ENCODE peak calls at places on chromosomes 16 and 17, in five cellular contexts. B is psoas muscle, D is brain microvascular endothelial cell, M is heart left ventricle, W is upper lobe of right lung. Q is an unnamed sample.

GRCh38 chr17:77834170-77835115 is 124.1 kb upstream of the TNRC6C start:
- DNase-seq in B (peak), D (peak), M (peak), W (peak), Q (peak)

GRCh38 chr17:83179378-83179777 is 100.0 kb downstream of the METRNL start:
- DNase-seq in B (no peak), D (no peak), M (peak), W (no peak), Q (no peak)

GRCh38 chr17:3794890-3795757 is 5.9 kb downstream of the ITGAE start:
- DNase-seq in B (no peak), D (peak), M (no peak), W (no peak), Q (no peak)

GRCh38 chr16:52466998-52467397 is 79.9 kb downstream of the TOX3 start:
- DNase-seq in B (no peak), D (no peak), M (no peak), W (no peak), Q (no peak)

GRCh38 chr17:64022631-64023063 is 2.2 kb upstream of the ICAM2 start:
- DNase-seq in B (no peak), D (no peak), M (no peak), W (no peak), Q (no peak)

GRCh38 chr16:89700649-89701424 is 668 bp downstream of the SPATA2L start:
- DNase-seq in B (no peak), D (no peak), M (no peak), W (peak), Q (peak)

GRCh38 chr17:76982408-76983074 is 114.3 kb downstream of the MGAT5B start:
- DNase-seq in B (no peak), D (no peak), M (no peak), W (no peak), Q (no peak)

GRCh38 chr17:17636456-17636855 is 44.8 kb upstream of the RAI1 start:
- DNase-seq in B (no peak), D (no peak), M (no peak), W (no peak), Q (no peak)

GRCh38 chr17:29069526-29070041 is 26.6 kb downstream of the PIPOX start:
- DNase-seq in B (no peak), D (no peak), M (no peak), W (no peak), Q (no peak)

GRCh38 chr16:1744338-1744840 is 27.0 kb downstream of the NME3 start:
- DNase-seq in B (no peak), D (no peak), M (no peak), W (no peak), Q (no peak)

GRCh38 chr17:80526116-80526910 is 18.3 kb upstream of the RPTOR start:
- DNase-seq in B (no peak), D (no peak), M (no peak), W (no peak), Q (no peak)

GRCh38 chr16:2611499-2611862 is 70.8 kb upstream of the KCTD5 start:
- DNase-seq in B (no peak), D (no peak), M (no peak), W (peak), Q (no peak)

GRCh38 chr16:88768041-88768876 is 16.8 kb downstream of the PIEZO1 start:
- DNase-seq in B (peak), D (no peak), M (no peak), W (peak), Q (no peak)

GRCh38 chr16:81467815-81468214 is 23.2 kb downstream of the CMIP start:
- DNase-seq in B (no peak), D (no peak), M (no peak), W (no peak), Q (no peak)

GRCh38 chr16:9126609-9127008 is 35.2 kb downstream of the HAPSTR1 start:
- DNase-seq in B (no peak), D (no peak), M (no peak), W (no peak), Q (no peak)

GRCh38 chr17:72587773-72588511 is 467.1 kb downstream of the SOX9 start:
- DNase-seq in B (no peak), D (peak), M (no peak), W (no peak), Q (no peak)

GRCh38 chr17:42421479-42422332 is 1.4 kb downstream of the CAVIN1 start:
- DNase-seq in B (peak), D (peak), M (peak), W (peak), Q (peak)

GRCh38 chr17:19727466-19728113 is 11.2 kb upstream of the SLC47A2 start:
- DNase-seq in B (peak), D (peak), M (peak), W (no peak), Q (no peak)

GRCh38 chr16:87463722-87464690 is 28.8 kb downstream of the ZCCHC14 start:
- DNase-seq in B (no peak), D (peak), M (peak), W (no peak), Q (peak)

GRCh38 chr17:16962804-16963203 is 9.1 kb downstream of the TNFRSF13B start:
- DNase-seq in B (no peak), D (no peak), M (no peak), W (no peak), Q (no peak)

GRCh38 chr16:84569382-84569987 is 48.4 kb downstream of the COTL1 start:
- DNase-seq in B (no peak), D (no peak), M (no peak), W (no peak), Q (no peak)

GRCh38 chr16:64964126-64964540 is 157.7 kb downstream of the CDH11 start:
- DNase-seq in B (no peak), D (peak), M (no peak), W (no peak), Q (no peak)

GRCh38 chr17:64173646-64174045 is 43.7 kb upstream of the ERN1 start:
- DNase-seq in B (no peak), D (no peak), M (no peak), W (no peak), Q (no peak)

GRCh38 chr17:20721151-20721550 is 141.6 kb downstream of the CDRT15L2 start:
- DNase-seq in B (no peak), D (no peak), M (no peak), W (no peak), Q (no peak)

GRCh38 chr17:16997514-16998429 is 25.9 kb upstream of the TNFRSF13B start:
- DNase-seq in B (no peak), D (peak), M (no peak), W (no peak), Q (no peak)

GRCh38 chr17:8163978-8164814 is 1.4 kb upstream of the VAMP2 start:
- DNase-seq in B (peak), D (no peak), M (peak), W (peak), Q (no peak)

GRCh38 chr16:2039286-2040030 is 8.2 kb downstream of the NTHL1 start:
- DNase-seq in B (peak), D (peak), M (peak), W (peak), Q (no peak)

GRCh38 chr16:69893086-69893485 is 58.0 kb upstream of the CLEC18A start:
- DNase-seq in B (no peak), D (no peak), M (no peak), W (no peak), Q (no peak)

GRCh38 chr17:64783556-64784352 is 121.6 kb upstream of the SMURF2 start:
- DNase-seq in B (no peak), D (no peak), M (no peak), W (no peak), Q (no peak)

GRCh38 chr16:57815987-57816745 is 13.9 kb upstream of the KIFC3 start:
- DNase-seq in B (peak), D (peak), M (peak), W (peak), Q (no peak)

GRCh38 chr16:76756423-76756822 is 434.6 kb upstream of the MON1B start:
- DNase-seq in B (no peak), D (no peak), M (no peak), W (no peak), Q (no peak)

GRCh38 chr16:89867918-89868317 is 5.5 kb upstream of the TCF25 start:
- DNase-seq in B (no peak), D (no peak), M (no peak), W (no peak), Q (no peak)

GRCh38 chr17:81460856-81461460 is 51.6 kb downstream of the ACTG1 start:
- DNase-seq in B (no peak), D (no peak), M (no peak), W (no peak), Q (no peak)

GRCh38 chr16:56911771-56912541 is 20.0 kb upstream of the HERPUD1 start:
- DNase-seq in B (peak), D (peak), M (peak), W (peak), Q (peak)

GRCh38 chr16:23319861-23320615 is 17.9 kb downstream of the SCNN1B start:
- DNase-seq in B (no peak), D (no peak), M (no peak), W (no peak), Q (no peak)

GRCh38 chr16:66386629-66387622 is 20.4 kb downstream of the CDH5 start:
- DNase-seq in B (no peak), D (no peak), M (no peak), W (no peak), Q (no peak)

GRCh38 chr17:81858967-81859905 is 1.1 kb downstream of the P4HB start:
- DNase-seq in B (no peak), D (no peak), M (no peak), W (no peak), Q (no peak)

GRCh38 chr17:601462-602303 is 113.0 kb downstream of the VPS53 start:
- DNase-seq in B (no peak), D (no peak), M (no peak), W (no peak), Q (no peak)

GRCh38 chr16:68382296-68382718 is 66.0 kb downstream of the SMPD3 start:
- DNase-seq in B (no peak), D (no peak), M (no peak), W (no peak), Q (peak)

GRCh38 chr17:70138309-70138865 is 30.9 kb upstream of the KCNJ2 start:
- DNase-seq in B (no peak), D (no peak), M (no peak), W (no peak), Q (no peak)

GRCh38 chr17:70139449-70139993 is 29.8 kb upstream of the KCNJ2 start:
- DNase-seq in B (no peak), D (no peak), M (no peak), W (no peak), Q (no peak)

DNA sequence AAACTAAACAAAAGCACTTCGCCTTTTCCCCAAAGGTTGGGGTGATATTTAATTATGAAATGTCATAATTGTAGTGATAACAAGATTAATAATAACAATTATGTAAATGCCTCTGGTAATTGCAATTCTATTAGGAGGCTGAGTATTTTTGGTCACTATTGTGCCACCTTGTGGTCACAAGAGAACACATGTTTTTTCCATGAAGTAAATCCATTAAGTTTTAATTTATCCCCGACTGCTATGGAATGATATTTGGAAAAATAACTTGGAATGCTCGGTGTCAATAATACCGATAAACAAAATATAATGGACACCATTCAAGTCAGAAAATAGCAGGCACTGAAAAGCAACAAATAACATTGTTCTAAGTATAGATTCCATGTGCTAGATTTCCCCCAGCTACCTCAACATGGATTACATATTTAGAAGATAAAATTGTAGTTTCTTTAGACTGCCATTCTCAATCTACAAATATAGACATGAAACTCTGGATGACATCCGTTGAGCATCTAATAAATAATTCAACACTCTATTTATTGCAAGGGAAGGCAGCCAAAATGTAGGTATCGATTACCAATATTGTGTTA is 25.0 kb upstream of the KCNJ2 start:
- DNase-seq in B (no peak), D (no peak), M (no peak), W (no peak), Q (no peak)
- TF ChIP-seq CTCF in B (peak), D (peak), M (peak), W (peak), Q (peak)

DNA sequence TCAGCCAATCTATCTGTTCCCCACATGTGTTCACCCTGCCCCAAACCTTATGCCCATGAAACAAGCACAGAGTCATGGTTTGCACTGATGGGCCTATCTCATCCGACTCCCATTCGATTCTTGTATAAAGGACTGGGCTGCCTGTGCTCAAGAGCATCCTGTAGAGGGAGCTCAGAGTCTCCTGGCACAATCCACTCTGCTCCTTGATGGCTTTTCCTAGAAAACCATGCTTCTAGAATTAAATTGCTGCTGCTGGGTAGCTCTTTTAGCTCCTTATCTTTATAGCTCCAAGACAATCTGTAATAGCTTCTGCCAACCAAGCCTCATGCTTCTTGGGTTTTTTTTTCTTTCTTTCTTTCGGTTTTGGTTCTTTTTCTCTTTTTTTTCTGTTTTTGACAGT is 9.7 kb downstream of the ZNF19 start:
- DNase-seq in B (no peak), D (no peak), M (no peak), W (no peak), Q (no peak)
- TF ChIP-seq CTCF in B (no peak), D (peak), M (no peak), W (peak), Q (peak)

GRCh38 chr16:49179714-49180330 is 101.8 kb downstream of the CBLN1 start:
- DNase-seq in B (no peak), D (no peak), M (no peak), W (no peak), Q (no peak)

GRCh38 chr16:49181812-49182211 is 99.8 kb downstream of the CBLN1 start:
- DNase-seq in B (no peak), D (no peak), M (no peak), W (no peak), Q (no peak)

GRCh38 chr16:49189286-49189685 is 92.4 kb downstream of the CBLN1 start:
- DNase-seq in B (no peak), D (peak), M (no peak), W (no peak), Q (no peak)

DNA sequence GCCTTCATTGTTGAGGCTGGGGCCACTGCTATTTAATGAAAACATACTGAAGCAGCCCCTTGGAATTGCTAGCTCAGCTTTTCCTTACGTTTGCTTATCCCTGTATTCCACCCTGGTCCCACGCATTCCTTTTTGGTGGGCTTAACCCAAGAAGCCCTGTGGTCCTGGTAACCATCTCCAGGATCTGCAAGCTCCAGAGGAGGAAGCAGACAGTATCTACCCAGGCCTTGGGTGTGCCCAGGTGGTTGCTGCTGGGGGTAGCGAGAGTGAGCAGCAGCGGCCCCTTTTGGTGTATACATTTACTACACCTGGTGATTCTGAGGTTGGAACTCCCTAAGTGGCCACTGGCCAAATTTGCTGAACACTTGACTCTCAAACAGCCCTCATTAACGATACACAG is 97.7 kb downstream of the CBLN1 start:
- DNase-seq in B (no peak), D (no peak), M (no peak), W (no peak), Q (no peak)
- TF ChIP-seq CTCF in B (peak), D (no peak), M (peak), W (no peak), Q (peak)

GRCh38 chr16:74304164-74304834 is 7.7 kb downstream of the PSMD7 start:
- DNase-seq in B (no peak), D (no peak), M (no peak), W (no peak), Q (no peak)
- TF ChIP-seq CTCF in B (peak), D (peak), M (no peak), W (peak), Q (peak)

GRCh38 chr17:78990349-78991016 is 10.8 kb upstream of the LGALS3BP start:
- DNase-seq in B (peak), D (no peak), M (no peak), W (peak), Q (no peak)

GRCh38 chr17:78985395-78985794 is 5.7 kb upstream of the LGALS3BP start:
- DNase-seq in B (no peak), D (no peak), M (no peak), W (no peak), Q (no peak)

GRCh38 chr17:78981010-78981888 is 1.5 kb upstream of the LGALS3BP start:
- DNase-seq in B (no peak), D (no peak), M (no peak), W (no peak), Q (no peak)

GRCh38 chr17:78988152-78988551 is 8.4 kb upstream of the LGALS3BP start:
- DNase-seq in B (peak), D (no peak), M (no peak), W (no peak), Q (no peak)

DNA sequence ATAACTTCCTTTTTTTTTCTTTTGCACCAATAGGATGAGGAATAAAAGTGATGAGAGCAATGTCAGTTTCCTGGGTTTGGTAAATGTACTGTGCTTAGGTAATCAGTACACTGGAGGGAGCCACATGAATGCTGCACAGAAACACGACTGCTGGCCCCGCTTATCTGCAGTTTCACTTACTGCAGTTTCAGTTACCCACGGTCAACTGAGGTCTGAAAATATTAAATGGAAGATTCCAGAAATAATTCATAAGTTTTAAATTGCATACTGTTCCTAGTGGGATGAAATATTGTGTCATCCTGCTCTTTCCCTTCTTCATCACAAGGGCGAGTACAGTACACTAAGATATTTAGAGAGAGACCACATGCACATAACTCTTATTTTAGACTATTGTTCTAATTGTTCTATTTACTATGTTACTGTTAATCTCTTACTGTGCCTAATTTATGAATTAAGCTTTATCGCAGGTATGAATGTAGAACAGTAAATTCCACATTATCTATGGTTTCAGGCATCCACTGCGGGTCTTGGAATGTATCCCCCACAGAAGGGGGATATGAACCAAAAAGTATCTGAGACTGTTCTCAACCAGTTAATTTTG is 6.4 kb upstream of the LGALS3BP start:
- DNase-seq in B (no peak), D (peak), M (no peak), W (no peak), Q (no peak)
- TF ChIP-seq CTCF in B (peak), D (peak), M (peak), W (peak), Q (peak)

DNA sequence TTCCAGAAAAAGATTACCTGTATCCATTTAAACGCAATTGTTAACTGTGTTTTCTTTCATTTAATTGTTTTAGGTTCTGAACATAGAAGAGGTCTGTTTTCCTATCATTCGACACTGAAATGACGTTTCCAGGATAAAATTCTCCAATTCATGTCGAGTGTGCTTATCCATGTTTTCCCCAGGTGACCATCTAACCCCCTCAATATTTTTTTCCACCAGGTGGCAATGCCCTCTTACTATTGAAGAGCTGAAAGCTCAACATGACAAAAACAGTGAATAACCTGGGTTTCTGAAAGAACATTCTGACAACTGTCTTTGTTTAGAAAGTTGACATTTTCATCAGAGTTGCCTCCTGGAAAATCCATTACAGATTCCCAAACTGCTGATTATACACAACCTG is 948.7 kb downstream of the KCNJ2 start:
- DNase-seq in B (no peak), D (no peak), M (no peak), W (no peak), Q (no peak)
- TF ChIP-seq CTCF in B (peak), D (peak), M (peak), W (peak), Q (no peak)

GRCh38 chr17:14048169-14048568 is 21.1 kb upstream of the COX10 start:
- DNase-seq in B (no peak), D (no peak), M (no peak), W (no peak), Q (peak)
- TF ChIP-seq CTCF in B (peak), D (peak), M (no peak), W (peak), Q (peak)

GRCh38 chr17:75228305-75228704 is 22.8 kb downstream of the NUP85 start:
- DNase-seq in B (no peak), D (no peak), M (no peak), W (peak), Q (no peak)

GRCh38 chr17:75228847-75229246 is 23.4 kb downstream of the NUP85 start:
- DNase-seq in B (peak), D (no peak), M (no peak), W (peak), Q (no peak)

GRCh38 chr17:75231741-75232464 is 26.4 kb downstream of the NUP85 start:
- DNase-seq in B (no peak), D (no peak), M (no peak), W (no peak), Q (no peak)

GRCh38 chr17:75231071-75231470 is 25.6 kb downstream of the NUP85 start:
- DNase-seq in B (no peak), D (no peak), M (no peak), W (no peak), Q (no peak)

GRCh38 chr17:75232786-75233185 is 27.3 kb downstream of the NUP85 start:
- DNase-seq in B (no peak), D (no peak), M (no peak), W (no peak), Q (no peak)
- TF ChIP-seq CTCF in B (no peak), D (no peak), M (no peak), W (no peak), Q (no peak)

Q was measured in GM13977.